ENCODE peak calls at places on chromosomes 13 and 19, in nine cellular contexts. One of them, this sample, is unnamed.

GRCh38 chr13:87122551-87122950 is 548.6 kb upstream of the SLITRK5 start:
- DNase-seq in coronary artery: no peak
- DNase-seq in stromal cell of bone marrow: no peak
- DNase-seq in amniotic stem cell: no peak
- DNase-seq in NCI-H524 treated with DMSO at 0.1 percent for 48 hours: no peak
- DNase-seq in NCI-H345: no peak
- DNase-seq in ecto neural progenitor cell: no peak
- DNase-seq in EL: no peak
- DNase-seq in globus pallidus: no peak
- DNase-seq in this sample: no peak

GRCh38 chr13:29849071-29849541 is 1.3 kb downstream of the UBL3 start:
- DNase-seq in NCI-H345: peak
- DNase-seq in ecto neural progenitor cell: no peak
- DNase-seq in globus pallidus: peak
- DNase-seq in EL: peak
- DNase-seq in NCI-H524 treated with DMSO at 0.1 percent for 48 hours: peak
- DNase-seq in coronary artery: no peak
- DNase-seq in amniotic stem cell: no peak
- DNase-seq in stromal cell of bone marrow: no peak
- DNase-seq in this sample: peak

GRCh38 chr13:106649495-106649894 is 81.6 kb upstream of the ARGLU1 start:
- DNase-seq in EL: peak
- DNase-seq in amniotic stem cell: no peak
- DNase-seq in NCI-H524 treated with DMSO at 0.1 percent for 48 hours: no peak
- DNase-seq in NCI-H345: no peak
- DNase-seq in globus pallidus: no peak
- DNase-seq in stromal cell of bone marrow: peak
- DNase-seq in ecto neural progenitor cell: no peak
- DNase-seq in coronary artery: no peak
- DNase-seq in this sample: no peak

GRCh38 chr19:2768365-2769132 is 14.5 kb downstream of the SGTA start:
- DNase-seq in stromal cell of bone marrow: no peak
- DNase-seq in ecto neural progenitor cell: no peak
- DNase-seq in coronary artery: no peak
- DNase-seq in NCI-H524 treated with DMSO at 0.1 percent for 48 hours: no peak
- DNase-seq in amniotic stem cell: no peak
- DNase-seq in globus pallidus: no peak
- DNase-seq in EL: no peak
- DNase-seq in NCI-H345: no peak
- DNase-seq in this sample: no peak

GRCh38 chr13:33676045-33676699 is 141.8 kb upstream of the RFC3 start:
- DNase-seq in amniotic stem cell: no peak
- DNase-seq in coronary artery: no peak
- DNase-seq in NCI-H524 treated with DMSO at 0.1 percent for 48 hours: peak
- DNase-seq in ecto neural progenitor cell: no peak
- DNase-seq in EL: peak
- DNase-seq in stromal cell of bone marrow: no peak
- DNase-seq in NCI-H345: no peak
- DNase-seq in globus pallidus: peak
- DNase-seq in this sample: no peak

GRCh38 chr19:45798995-45799517 is 6.4 kb upstream of the DMWD start:
- DNase-seq in ecto neural progenitor cell: no peak
- DNase-seq in EL: peak
- DNase-seq in NCI-H345: peak
- DNase-seq in NCI-H524 treated with DMSO at 0.1 percent for 48 hours: no peak
- DNase-seq in stromal cell of bone marrow: peak
- DNase-seq in coronary artery: no peak
- DNase-seq in amniotic stem cell: peak
- DNase-seq in globus pallidus: no peak
- DNase-seq in this sample: peak

GRCh38 chr13:109785892-109786450 is 412 bp downstream of the IRS2 start:
- DNase-seq in coronary artery: no peak
- DNase-seq in globus pallidus: no peak
- DNase-seq in stromal cell of bone marrow: no peak
- DNase-seq in amniotic stem cell: no peak
- DNase-seq in NCI-H345: no peak
- DNase-seq in ecto neural progenitor cell: no peak
- DNase-seq in NCI-H524 treated with DMSO at 0.1 percent for 48 hours: no peak
- DNase-seq in EL: no peak
- DNase-seq in this sample: no peak

GRCh38 chr19:50705422-50706019 is 14.1 kb downstream of the SHANK1 start:
- DNase-seq in stromal cell of bone marrow: peak
- DNase-seq in ecto neural progenitor cell: peak
- DNase-seq in NCI-H345: no peak
- DNase-seq in EL: peak
- DNase-seq in NCI-H524 treated with DMSO at 0.1 percent for 48 hours: no peak
- DNase-seq in amniotic stem cell: peak
- DNase-seq in coronary artery: no peak
- DNase-seq in globus pallidus: no peak
- DNase-seq in this sample: no peak

GRCh38 chr13:50650936-50651638 is 192.4 kb downstream of the DLEU7 start:
- DNase-seq in NCI-H345: peak
- DNase-seq in amniotic stem cell: no peak
- DNase-seq in stromal cell of bone marrow: no peak
- DNase-seq in ecto neural progenitor cell: no peak
- DNase-seq in NCI-H524 treated with DMSO at 0.1 percent for 48 hours: no peak
- DNase-seq in EL: peak
- DNase-seq in globus pallidus: no peak
- DNase-seq in coronary artery: no peak
- DNase-seq in this sample: no peak

GRCh38 chr13:43934273-43934672 is 54.6 kb downstream of the LACC1 start:
- DNase-seq in amniotic stem cell: no peak
- DNase-seq in coronary artery: no peak
- DNase-seq in globus pallidus: no peak
- DNase-seq in ecto neural progenitor cell: no peak
- DNase-seq in NCI-H524 treated with DMSO at 0.1 percent for 48 hours: no peak
- DNase-seq in NCI-H345: no peak
- DNase-seq in stromal cell of bone marrow: peak
- DNase-seq in EL: no peak
- DNase-seq in this sample: no peak

GRCh38 chr19:35882074-35882832 is 13.9 kb downstream of the APLP1 start:
- DNase-seq in coronary artery: no peak
- DNase-seq in stromal cell of bone marrow: peak
- DNase-seq in globus pallidus: peak
- DNase-seq in EL: peak
- DNase-seq in NCI-H345: peak
- DNase-seq in NCI-H524 treated with DMSO at 0.1 percent for 48 hours: peak
- DNase-seq in ecto neural progenitor cell: no peak
- DNase-seq in amniotic stem cell: peak
- DNase-seq in this sample: peak

GRCh38 chr13:100818706-100819105 is 144.1 kb upstream of the TMTC4 start:
- DNase-seq in EL: no peak
- DNase-seq in globus pallidus: peak
- DNase-seq in ecto neural progenitor cell: no peak
- DNase-seq in amniotic stem cell: no peak
- DNase-seq in coronary artery: no peak
- DNase-seq in NCI-H524 treated with DMSO at 0.1 percent for 48 hours: no peak
- DNase-seq in stromal cell of bone marrow: peak
- DNase-seq in NCI-H345: no peak
- DNase-seq in this sample: no peak

GRCh38 chr13:93200626-93201025 is 26.0 kb upstream of the GPC6 start:
- DNase-seq in stromal cell of bone marrow: no peak
- DNase-seq in globus pallidus: no peak
- DNase-seq in ecto neural progenitor cell: no peak
- DNase-seq in amniotic stem cell: no peak
- DNase-seq in NCI-H524 treated with DMSO at 0.1 percent for 48 hours: no peak
- DNase-seq in NCI-H345: no peak
- DNase-seq in EL: no peak
- DNase-seq in coronary artery: no peak
- DNase-seq in this sample: no peak

GRCh38 chr13:25291691-25292090 is 4.4 kb upstream of the MTMR6 start:
- DNase-seq in NCI-H524 treated with DMSO at 0.1 percent for 48 hours: peak
- DNase-seq in NCI-H345: no peak
- DNase-seq in EL: no peak
- DNase-seq in stromal cell of bone marrow: no peak
- DNase-seq in amniotic stem cell: no peak
- DNase-seq in coronary artery: no peak
- DNase-seq in globus pallidus: no peak
- DNase-seq in ecto neural progenitor cell: no peak
- DNase-seq in this sample: no peak

GRCh38 chr13:28492527-28493367 is 2.2 kb downstream of the FLT1 start:
- DNase-seq in coronary artery: no peak
- DNase-seq in amniotic stem cell: no peak
- DNase-seq in EL: peak
- DNase-seq in stromal cell of bone marrow: no peak
- DNase-seq in NCI-H345: no peak
- DNase-seq in globus pallidus: no peak
- DNase-seq in NCI-H524 treated with DMSO at 0.1 percent for 48 hours: no peak
- DNase-seq in ecto neural progenitor cell: no peak
- DNase-seq in this sample: peak

GRCh38 chr13:42996584-42996983 is 4.5 kb upstream of the EPSTI1 start:
- DNase-seq in amniotic stem cell: peak
- DNase-seq in stromal cell of bone marrow: peak
- DNase-seq in NCI-H524 treated with DMSO at 0.1 percent for 48 hours: no peak
- DNase-seq in NCI-H345: no peak
- DNase-seq in EL: peak
- DNase-seq in globus pallidus: no peak
- DNase-seq in coronary artery: no peak
- DNase-seq in ecto neural progenitor cell: no peak
- DNase-seq in this sample: no peak

GRCh38 chr13:76729690-76730089 is 156.5 kb downstream of the KCTD12 start:
- DNase-seq in NCI-H345: no peak
- DNase-seq in globus pallidus: no peak
- DNase-seq in stromal cell of bone marrow: no peak
- DNase-seq in amniotic stem cell: no peak
- DNase-seq in coronary artery: no peak
- DNase-seq in NCI-H524 treated with DMSO at 0.1 percent for 48 hours: no peak
- DNase-seq in EL: no peak
- DNase-seq in ecto neural progenitor cell: no peak
- DNase-seq in this sample: no peak

GRCh38 chr19:53212703-53213320 is 19.7 kb upstream of the ZNF665 start:
- DNase-seq in coronary artery: no peak
- DNase-seq in globus pallidus: no peak
- DNase-seq in ecto neural progenitor cell: no peak
- DNase-seq in EL: no peak
- DNase-seq in NCI-H345: no peak
- DNase-seq in stromal cell of bone marrow: no peak
- DNase-seq in NCI-H524 treated with DMSO at 0.1 percent for 48 hours: no peak
- DNase-seq in amniotic stem cell: no peak
- DNase-seq in this sample: no peak

GRCh38 chr13:43516401-43516826 is 270.4 kb downstream of the ENOX1 start:
- DNase-seq in amniotic stem cell: no peak
- DNase-seq in stromal cell of bone marrow: peak
- DNase-seq in NCI-H345: no peak
- DNase-seq in globus pallidus: no peak
- DNase-seq in coronary artery: no peak
- DNase-seq in NCI-H524 treated with DMSO at 0.1 percent for 48 hours: peak
- DNase-seq in EL: peak
- DNase-seq in ecto neural progenitor cell: no peak
- DNase-seq in this sample: no peak

GRCh38 chr19:19053508-19054314 is 10.1 kb upstream of the SLC25A42 start:
- DNase-seq in EL: peak
- DNase-seq in amniotic stem cell: no peak
- DNase-seq in NCI-H524 treated with DMSO at 0.1 percent for 48 hours: no peak
- DNase-seq in coronary artery: no peak
- DNase-seq in globus pallidus: peak
- DNase-seq in NCI-H345: peak
- DNase-seq in ecto neural progenitor cell: peak
- DNase-seq in stromal cell of bone marrow: no peak
- DNase-seq in this sample: peak

GRCh38 chr13:101474419-101474957 is 22.0 kb downstream of the ITGBL1 start:
- DNase-seq in NCI-H345: no peak
- DNase-seq in NCI-H524 treated with DMSO at 0.1 percent for 48 hours: peak
- DNase-seq in stromal cell of bone marrow: no peak
- DNase-seq in coronary artery: no peak
- DNase-seq in globus pallidus: peak
- DNase-seq in ecto neural progenitor cell: peak
- DNase-seq in EL: peak
- DNase-seq in amniotic stem cell: no peak
- DNase-seq in this sample: no peak

GRCh38 chr19:56951672-56952071 is 111.1 kb upstream of the PEG3 start:
- DNase-seq in NCI-H524 treated with DMSO at 0.1 percent for 48 hours: no peak
- DNase-seq in coronary artery: no peak
- DNase-seq in stromal cell of bone marrow: no peak
- DNase-seq in amniotic stem cell: no peak
- DNase-seq in EL: no peak
- DNase-seq in NCI-H345: no peak
- DNase-seq in ecto neural progenitor cell: no peak
- DNase-seq in globus pallidus: no peak
- DNase-seq in this sample: no peak

GRCh38 chr13:67075239-67075638 is 154.9 kb downstream of the PCDH9 start:
- DNase-seq in globus pallidus: no peak
- DNase-seq in coronary artery: no peak
- DNase-seq in NCI-H345: no peak
- DNase-seq in NCI-H524 treated with DMSO at 0.1 percent for 48 hours: no peak
- DNase-seq in EL: peak
- DNase-seq in amniotic stem cell: no peak
- DNase-seq in stromal cell of bone marrow: no peak
- DNase-seq in ecto neural progenitor cell: no peak
- DNase-seq in this sample: no peak

GRCh38 chr19:13804830-13805683 is 9.8 kb downstream of the ZSWIM4 start:
- DNase-seq in NCI-H524 treated with DMSO at 0.1 percent for 48 hours: no peak
- DNase-seq in globus pallidus: peak
- DNase-seq in coronary artery: no peak
- DNase-seq in NCI-H345: no peak
- DNase-seq in EL: no peak
- DNase-seq in amniotic stem cell: no peak
- DNase-seq in ecto neural progenitor cell: peak
- DNase-seq in stromal cell of bone marrow: no peak
- DNase-seq in this sample: no peak

GRCh38 chr19:51016798-51017683 is 2.5 kb downstream of the KLK10 start:
- DNase-seq in stromal cell of bone marrow: no peak
- DNase-seq in NCI-H345: no peak
- DNase-seq in NCI-H524 treated with DMSO at 0.1 percent for 48 hours: no peak
- DNase-seq in globus pallidus: peak
- DNase-seq in coronary artery: no peak
- DNase-seq in amniotic stem cell: no peak
- DNase-seq in ecto neural progenitor cell: peak
- DNase-seq in EL: peak
- DNase-seq in this sample: peak

GRCh38 chr13:77389617-77389984 is 62.7 kb upstream of the MYCBP2 start:
- DNase-seq in stromal cell of bone marrow: no peak
- DNase-seq in EL: no peak
- DNase-seq in coronary artery: no peak
- DNase-seq in NCI-H345: no peak
- DNase-seq in ecto neural progenitor cell: no peak
- DNase-seq in globus pallidus: no peak
- DNase-seq in amniotic stem cell: no peak
- DNase-seq in NCI-H524 treated with DMSO at 0.1 percent for 48 hours: no peak
- DNase-seq in this sample: no peak

This sample was measured in activated CD4-positive, alpha-beta T cell treated with anti-CD3 and anti-CD28 coated beads for 4 hours.